ENCODE peak calls at places on chromosomes 12 and 14, in eight cellular contexts. G, R, W, D, I, N, X and U are unnamed samples.

GRCh38 chr12:131049569-131050339 is 96.0 kb downstream of the ADGRD1 start:
- DNase-seq in G (no peak), R (no peak), W (no peak), D (no peak), I (no peak), N (no peak), X (no peak), U (no peak)

GRCh38 chr14:53875337-53875897 is 81.2 kb downstream of the BMP4 start:
- DNase-seq in G (no peak), R (no peak), W (no peak), D (no peak), I (no peak), N (no peak), X (no peak), U (no peak)

GRCh38 chr14:33836203-33836894 is 114.5 kb downstream of the EGLN3 start:
- DNase-seq in G (no peak), R (no peak), W (no peak), D (no peak), I (no peak), N (no peak), X (no peak), U (no peak)

GRCh38 chr12:88056571-88056970 is 27.4 kb upstream of the C12orf50 start:
- DNase-seq in G (no peak), R (no peak), W (no peak), D (no peak), I (no peak), N (no peak), X (no peak), U (no peak)

GRCh38 chr12:104501641-104502040 is 44.9 kb downstream of the CHST11 start:
- DNase-seq in G (no peak), R (no peak), W (no peak), D (no peak), I (no peak), N (no peak), X (no peak), U (no peak)

GRCh38 chr14:59688224-59689170 is 111.9 kb upstream of the CCDC175 start:
- DNase-seq in G (no peak), R (no peak), W (no peak), D (no peak), I (peak), N (peak), X (peak), U (peak)

GRCh38 chr12:66638666-66639065 is 40.2 kb downstream of the GRIP1 start:
- DNase-seq in G (no peak), R (no peak), W (no peak), D (no peak), I (no peak), N (no peak), X (no peak), U (no peak)

GRCh38 chr12:51590347-51591019 is 550 bp upstream of the SCN8A start:
- DNase-seq in G (peak), R (peak), W (peak), D (peak), I (peak), N (peak), X (peak), U (peak)

GRCh38 chr12:32120419-32120818 is 13.8 kb downstream of the BICD1 start:
- DNase-seq in G (no peak), R (no peak), W (no peak), D (no peak), I (no peak), N (peak), X (no peak), U (no peak)

GRCh38 chr14:94320243-94320642 is 2.9 kb downstream of the SERPINA6 start:
- DNase-seq in G (no peak), R (no peak), W (no peak), D (no peak), I (no peak), N (no peak), X (no peak), U (no peak)

GRCh38 chr14:61296151-61296550 is 15.0 kb upstream of the TMEM30B start:
- DNase-seq in G (no peak), R (no peak), W (no peak), D (no peak), I (no peak), N (no peak), X (no peak), U (no peak)

GRCh38 chr14:73739899-73740685 is 25.9 kb upstream of the PNMA1 start:
- DNase-seq in G (no peak), R (no peak), W (no peak), D (no peak), I (no peak), N (no peak), X (no peak), U (no peak)

GRCh38 chr14:54251356-54251755 is 145.5 kb upstream of the CDKN3 start:
- DNase-seq in G (no peak), R (no peak), W (no peak), D (no peak), I (no peak), N (no peak), X (no peak), U (no peak)